ENCODE peak calls at places on chromosomes 5 and 9, in six cellular contexts. M, A, O, R, P and Z are unnamed samples.

GRCh38 chr9:91001146-91001611 is 199.6 kb downstream of the SYK start:
- DNase-seq in M (no peak), A (no peak), P (no peak), R (no peak), O (no peak), Z (no peak)

GRCh38 chr9:84808416-84808815 is 138.9 kb downstream of the NTRK2 start:
- DNase-seq in O (no peak), P (no peak), R (no peak), A (no peak), M (no peak), Z (no peak)

GRCh38 chr5:129322968-129323367 is 137.1 kb upstream of the ADAMTS19 start:
- DNase-seq in M (no peak), A (no peak), R (no peak), O (no peak), P (no peak), Z (no peak)

GRCh38 chr5:174725261-174725990 is 1.0 kb downstream of the MSX2 start:
- DNase-seq in R (no peak), A (no peak), P (no peak), O (no peak), M (no peak), Z (no peak)

GRCh38 chr5:7467179-7467578 is 71.2 kb downstream of the ADCY2 start:
- DNase-seq in M (no peak), A (no peak), R (no peak), P (no peak), O (no peak), Z (no peak)

GRCh38 chr9:137551656-137552534 is at the start of gene MRPL41:
- DNase-seq in P (peak; percentile 70), O (peak; percentile 45), M (peak; percentile 99), A (peak; percentile 84), R (peak; percentile 94), Z (peak; percentile 98)

GRCh38 chr5:115850771-115851416 is 9.2 kb downstream of the AP3S1 start:
- DNase-seq in A (no peak), M (no peak), P (no peak), R (no peak), O (no peak), Z (no peak)

GRCh38 chr9:132645711-132646110 is 24.1 kb downstream of the DDX31 start:
- DNase-seq in M (no peak), O (no peak), P (no peak), R (no peak), A (no peak), Z (no peak)

GRCh38 chr5:168614661-168615060 is 35.5 kb upstream of the PANK3 start:
- DNase-seq in A (no peak), O (no peak), M (no peak), P (no peak), R (no peak), Z (no peak)

GRCh38 chr9:131733601-131734061 is 6.2 kb downstream of the RAPGEF1 start:
- DNase-seq in O (no peak), M (no peak), R (no peak), A (no peak), P (no peak), Z (no peak)

GRCh38 chr9:27117489-27118135 is 8.6 kb downstream of the TEK start:
- DNase-seq in P (no peak), A (peak; percentile 49), O (no peak), R (no peak), M (no peak), Z (no peak)

GRCh38 chr5:127028822-127029457 is 1.4 kb downstream of the MARCHF3 start:
- DNase-seq in R (no peak), M (no peak), A (peak; percentile 68), O (no peak), P (no peak), Z (no peak)

GRCh38 chr5:128815201-128815600 is 150.1 kb upstream of the SLC27A6 start:
- DNase-seq in A (no peak), R (no peak), P (peak; percentile 36), O (no peak), M (no peak), Z (no peak)

GRCh38 chr9:120136685-120137084 is 443.3 kb downstream of the CDK5RAP2 start:
- DNase-seq in P (no peak), O (no peak), M (no peak), R (no peak), A (no peak), Z (no peak)

GRCh38 chr9:37706290-37706689 is 47.3 kb upstream of the TRMT10B start:
- DNase-seq in A (no peak), O (no peak), M (no peak), P (no peak), R (no peak), Z (no peak)

DNA sequence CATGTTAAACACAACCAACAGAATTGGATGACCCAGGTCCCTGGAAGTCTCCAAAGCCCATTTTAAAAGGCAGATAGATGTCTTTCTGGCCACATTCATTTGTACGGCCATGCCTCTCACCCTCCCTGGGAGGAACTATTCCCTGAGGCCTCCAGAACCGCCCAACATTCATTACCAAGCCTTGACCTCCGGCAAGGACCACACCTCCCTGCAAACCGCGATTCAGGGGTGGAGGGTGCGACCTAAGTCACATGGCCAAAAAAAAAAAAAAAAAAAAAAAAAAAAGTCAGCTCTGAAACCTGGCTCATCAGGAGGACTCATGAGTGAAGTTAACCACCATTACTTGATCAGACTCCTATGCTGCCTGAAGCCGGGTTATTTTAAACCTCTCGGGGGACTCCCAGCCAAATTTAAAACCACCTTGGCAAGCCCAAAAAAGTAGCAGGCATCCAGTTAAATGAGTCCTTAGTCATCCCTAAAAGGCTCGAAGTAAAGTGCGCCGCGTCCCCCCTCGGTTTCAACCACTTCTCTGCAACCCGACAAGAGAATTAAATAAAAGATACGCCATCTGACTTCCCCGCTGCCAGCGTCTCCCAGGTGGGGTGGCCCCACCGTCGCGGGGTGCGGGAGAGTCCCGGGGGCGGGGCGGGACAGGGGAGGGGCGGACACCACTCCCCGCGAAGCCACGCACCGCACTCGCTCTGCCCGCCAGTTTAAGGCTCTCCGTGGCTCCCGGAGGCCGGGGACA is 2.4 kb downstream of the KLF9 start:
- DNase-seq in A (peak; percentile 81), M (peak; percentile 31), R (peak; percentile 60), P (peak; percentile 31), O (peak; percentile 51), Z (peak; percentile 33)
- TF ChIP-seq POLR2AphosphoS5 in A (no peak), M (no peak), R (no peak), P (no peak), O (no peak), Z (no peak)

DNA sequence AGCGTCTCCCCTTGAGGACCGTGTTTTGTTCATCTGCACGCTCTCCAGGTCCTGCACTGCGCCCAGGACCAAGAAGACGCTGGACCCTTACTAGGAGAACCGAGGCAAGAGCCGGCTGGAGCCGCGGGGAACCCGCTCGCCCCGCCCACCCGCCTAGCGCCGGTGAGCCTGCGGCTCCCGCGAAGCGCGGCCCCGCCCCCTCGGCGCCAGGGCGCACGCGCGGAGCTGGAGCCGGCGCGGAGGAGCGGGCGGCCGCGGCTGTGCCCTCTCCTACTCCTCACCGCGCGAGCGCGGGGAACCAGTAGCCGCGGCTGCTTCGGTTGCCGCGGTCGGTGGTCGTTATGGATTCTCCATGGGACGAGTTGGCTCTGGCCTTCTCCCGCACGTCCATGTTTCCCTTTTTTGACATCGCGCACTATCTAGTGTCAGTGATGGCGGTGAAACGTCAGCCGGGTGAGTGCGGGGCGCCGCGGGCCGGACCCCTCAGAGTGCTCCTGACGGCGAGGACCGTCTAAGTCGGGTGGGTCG is at the start of gene TMEM38B:
- DNase-seq in R (peak; percentile 96), P (peak; percentile 38), M (peak; percentile 82), A (peak; percentile 50), O (no peak), Z (peak; percentile 81)
- TF ChIP-seq POLR2A in R (peak; percentile 78), P (peak; percentile 47), M (peak; percentile 38), A (peak; percentile 55), O (peak; percentile 71), Z (peak; percentile 74)

GRCh38 chr9:16653491-16654407 is 216.7 kb downstream of the BNC2 start:
- DNase-seq in R (no peak), P (no peak), O (no peak), M (no peak), A (peak; percentile 42), Z (no peak)
- TF ChIP-seq TAF1 in R (no peak), P (no peak), O (no peak), M (no peak), A (no peak), Z (no peak)

GRCh38 chr5:51382508-51382758 is 815 bp upstream of the ISL1 start:
- DNase-seq in R (no peak), O (no peak), M (no peak), P (no peak), A (no peak), Z (no peak)

GRCh38 chr5:51383494-51384081 is 340 bp downstream of the ISL1 start:
- DNase-seq in P (no peak), O (no peak), A (no peak), M (no peak), R (no peak), Z (no peak)

GRCh38 chr5:51384281-51384840 is 1.1 kb downstream of the ISL1 start:
- DNase-seq in R (no peak), P (no peak), A (no peak), M (no peak), O (no peak), Z (no peak)

GRCh38 chr5:51381801-51382507 is 1.3 kb upstream of the ISL1 start:
- DNase-seq in P (no peak), R (no peak), O (no peak), M (no peak), A (no peak), Z (no peak)

DNA sequence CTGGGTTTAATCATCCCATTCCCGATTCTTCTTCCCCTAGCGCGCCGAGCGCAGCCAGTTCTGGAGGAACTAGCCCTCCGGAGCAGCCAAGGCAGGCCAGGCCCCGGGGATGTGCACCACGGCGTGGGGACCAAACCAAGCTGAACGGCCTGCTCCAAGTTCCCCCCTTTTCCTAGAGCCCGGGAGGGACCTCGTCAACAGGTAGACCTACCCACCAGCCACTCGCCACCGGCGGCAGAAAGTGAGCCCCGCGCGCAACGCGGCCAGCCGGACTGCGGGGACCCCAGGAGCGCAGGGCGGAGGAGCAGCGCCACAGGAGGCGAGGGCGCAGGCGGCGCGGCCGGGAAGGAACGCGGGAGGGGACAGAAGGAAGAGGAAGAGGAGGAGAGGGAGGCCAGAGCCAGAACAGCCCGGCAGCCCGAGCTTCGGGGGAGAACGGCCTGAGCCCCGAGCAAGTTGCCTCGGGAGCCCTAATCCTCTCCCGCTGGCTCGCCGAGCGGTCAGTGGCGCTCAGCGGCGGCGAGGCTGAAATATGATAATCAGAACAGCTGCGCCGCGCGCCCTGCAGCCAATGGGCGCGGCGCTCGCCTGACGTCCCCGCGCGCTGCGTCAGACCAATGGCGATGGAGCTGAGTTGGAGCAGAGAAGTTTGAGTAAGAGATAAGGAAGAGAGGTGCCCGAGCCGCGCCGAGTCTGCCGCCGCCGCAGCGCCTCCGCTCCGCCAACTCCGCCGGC is at the start of gene ISL1:
- DNase-seq in P (no peak), A (no peak), O (no peak), M (no peak), R (peak; percentile 26), Z (no peak)
- TF ChIP-seq POLR2AphosphoS5 in P (no peak), A (no peak), O (no peak), M (no peak), R (no peak), Z (no peak)

DNA sequence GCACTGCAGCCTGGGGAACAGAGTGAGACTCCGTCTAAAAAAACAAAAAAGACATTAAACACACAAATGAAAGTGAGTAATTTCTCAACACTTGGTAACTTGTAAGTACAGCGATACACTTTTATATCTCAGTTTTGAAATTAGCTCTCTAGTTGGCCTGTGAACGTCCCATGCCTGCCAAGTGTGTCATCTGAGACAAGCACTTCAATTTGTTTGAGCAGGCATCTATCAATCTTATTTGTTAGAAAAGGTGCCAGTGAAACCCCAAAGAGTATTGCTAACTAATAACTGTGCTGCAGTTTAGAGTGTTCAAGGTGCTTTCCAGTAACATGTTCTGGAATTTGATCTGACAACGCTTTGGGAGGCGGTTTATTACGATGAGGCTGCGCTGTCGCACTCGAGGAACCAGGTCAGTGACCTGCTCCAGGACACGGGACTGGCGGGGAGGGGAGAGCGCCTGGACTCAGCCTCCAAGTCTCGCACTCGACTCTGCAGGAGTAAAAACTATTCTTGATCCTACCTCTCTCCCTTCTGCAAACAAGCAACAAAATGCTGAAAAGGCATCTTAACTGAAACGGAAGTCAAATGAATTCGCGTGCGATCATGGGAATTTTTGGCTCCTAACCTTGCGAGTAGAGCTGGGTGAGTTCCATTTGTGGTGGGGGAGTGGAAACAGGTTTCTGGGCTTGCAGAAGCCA is 1.1 kb upstream of the SPIN1 start:
- DNase-seq in R (peak; percentile 8), A (peak; percentile 18), O (no peak), M (no peak), P (no peak), Z (no peak)
- TF ChIP-seq POLR2A in R (peak; percentile 20), A (no peak), O (no peak), M (no peak), P (no peak), Z (no peak)